ENCODE peak calls at places on chromosomes 3 and 15, in seven cellular contexts. One of them, this sample, is unnamed.

GRCh38 chr3:67654099-67654831 is at the start of gene SUCLG2:
- DNase-seq in omental fat pad: peak; percentile 71
- DNase-seq in fibroblast of the aortic adventitia: peak; percentile 79
- DNase-seq in GM12865: peak; percentile 93
- DNase-seq in RWPE1: peak; percentile 59
- DNase-seq in epithelial cell of proximal tubule: no peak
- DNase-seq in GM23338: peak; percentile 93
- DNase-seq in this sample: no peak

GRCh38 chr3:120907659-120908029 is 361 bp upstream of the STXBP5L start:
- DNase-seq in RWPE1: no peak
- DNase-seq in GM12865: no peak
- DNase-seq in epithelial cell of proximal tubule: no peak
- DNase-seq in fibroblast of the aortic adventitia: no peak
- DNase-seq in GM23338: no peak
- DNase-seq in omental fat pad: no peak
- DNase-seq in this sample: no peak

GRCh38 chr15:85520650-85521049 is 140.2 kb downstream of the AKAP13 start:
- DNase-seq in GM12865: no peak
- DNase-seq in GM23338: no peak
- DNase-seq in RWPE1: no peak
- DNase-seq in omental fat pad: no peak
- DNase-seq in epithelial cell of proximal tubule: no peak
- DNase-seq in fibroblast of the aortic adventitia: no peak
- DNase-seq in this sample: no peak

GRCh38 chr3:116470589-116470988 is 25.3 kb upstream of the LSAMP start:
- DNase-seq in GM23338: no peak
- DNase-seq in RWPE1: no peak
- DNase-seq in omental fat pad: no peak
- DNase-seq in fibroblast of the aortic adventitia: no peak
- DNase-seq in GM12865: no peak
- DNase-seq in epithelial cell of proximal tubule: no peak
- DNase-seq in this sample: no peak

GRCh38 chr3:112858410-112859069 is 11.9 kb upstream of the CD200R1L start:
- DNase-seq in epithelial cell of proximal tubule: no peak
- DNase-seq in fibroblast of the aortic adventitia: no peak
- DNase-seq in RWPE1: no peak
- DNase-seq in GM23338: no peak
- DNase-seq in GM12865: peak; percentile 22
- DNase-seq in omental fat pad: no peak
- DNase-seq in this sample: no peak

GRCh38 chr15:38690221-38690620 is 125.6 kb upstream of the RASGRP1 start:
- DNase-seq in GM12865: no peak
- DNase-seq in fibroblast of the aortic adventitia: no peak
- DNase-seq in GM23338: no peak
- DNase-seq in epithelial cell of proximal tubule: no peak
- DNase-seq in RWPE1: no peak
- DNase-seq in omental fat pad: no peak
- DNase-seq in this sample: no peak

GRCh38 chr3:124557433-124558232 is 172.6 kb upstream of the UMPS start:
- DNase-seq in omental fat pad: no peak
- DNase-seq in epithelial cell of proximal tubule: no peak
- DNase-seq in GM12865: no peak
- DNase-seq in GM23338: no peak
- DNase-seq in RWPE1: peak; percentile 72
- DNase-seq in fibroblast of the aortic adventitia: peak; percentile 26
- DNase-seq in this sample: no peak

GRCh38 chr3:134423153-134423552 is 48.9 kb upstream of the AMOTL2 start:
- DNase-seq in epithelial cell of proximal tubule: no peak
- DNase-seq in GM23338: peak; percentile 31
- DNase-seq in RWPE1: no peak
- DNase-seq in GM12865: no peak
- DNase-seq in fibroblast of the aortic adventitia: peak; percentile 32
- DNase-seq in omental fat pad: no peak
- DNase-seq in this sample: no peak

GRCh38 chr3:193240850-193241706 is at the start of gene PLAAT1:
- DNase-seq in GM23338: peak; percentile 81
- DNase-seq in GM12865: peak; percentile 54
- DNase-seq in epithelial cell of proximal tubule: no peak
- DNase-seq in RWPE1: peak; percentile 87
- DNase-seq in fibroblast of the aortic adventitia: peak; percentile 9
- DNase-seq in omental fat pad: no peak
- DNase-seq in this sample: peak; percentile 76

GRCh38 chr3:181318321-181318720 is 328.8 kb upstream of the DNAJC19 start:
- DNase-seq in GM12865: no peak
- DNase-seq in epithelial cell of proximal tubule: no peak
- DNase-seq in RWPE1: no peak
- DNase-seq in fibroblast of the aortic adventitia: no peak
- DNase-seq in GM23338: no peak
- DNase-seq in omental fat pad: no peak
- DNase-seq in this sample: no peak

GRCh38 chr15:95932676-95933075 is 397.8 kb upstream of the NR2F2 start:
- DNase-seq in epithelial cell of proximal tubule: no peak
- DNase-seq in GM23338: no peak
- DNase-seq in GM12865: no peak
- DNase-seq in RWPE1: no peak
- DNase-seq in fibroblast of the aortic adventitia: no peak
- DNase-seq in omental fat pad: no peak
- DNase-seq in this sample: no peak

GRCh38 chr15:70062321-70062956 is 35.3 kb downstream of the TLE3 start:
- DNase-seq in epithelial cell of proximal tubule: peak; percentile 37
- DNase-seq in omental fat pad: no peak
- DNase-seq in RWPE1: no peak
- DNase-seq in GM12865: no peak
- DNase-seq in GM23338: no peak
- DNase-seq in fibroblast of the aortic adventitia: peak; percentile 27
- DNase-seq in this sample: no peak

GRCh38 chr3:107525954-107526305 is 3.2 kb downstream of the BBX start:
- DNase-seq in fibroblast of the aortic adventitia: peak; percentile 5
- DNase-seq in epithelial cell of proximal tubule: no peak
- DNase-seq in omental fat pad: no peak
- DNase-seq in GM12865: no peak
- DNase-seq in RWPE1: no peak
- DNase-seq in GM23338: no peak
- DNase-seq in this sample: no peak

GRCh38 chr3:159928692-159929091 is 59.9 kb upstream of the IL12A start:
- DNase-seq in RWPE1: peak; percentile 92
- DNase-seq in epithelial cell of proximal tubule: peak; percentile 96
- DNase-seq in fibroblast of the aortic adventitia: peak; percentile 94
- DNase-seq in omental fat pad: no peak
- DNase-seq in GM23338: no peak
- DNase-seq in GM12865: no peak
- DNase-seq in this sample: no peak

GRCh38 chr3:102354818-102355515 is 79.8 kb upstream of the ZPLD1 start:
- DNase-seq in GM12865: no peak
- DNase-seq in omental fat pad: no peak
- DNase-seq in RWPE1: peak; percentile 54
- DNase-seq in epithelial cell of proximal tubule: peak; percentile 75
- DNase-seq in GM23338: no peak
- DNase-seq in fibroblast of the aortic adventitia: peak; percentile 67
- DNase-seq in this sample: no peak

GRCh38 chr3:49723301-49723630 is 485 bp downstream of the GMPPB start:
- DNase-seq in fibroblast of the aortic adventitia: peak; percentile 37
- DNase-seq in RWPE1: no peak
- DNase-seq in GM23338: peak; percentile 69
- DNase-seq in GM12865: peak; percentile 83
- DNase-seq in epithelial cell of proximal tubule: no peak
- DNase-seq in omental fat pad: no peak
- DNase-seq in this sample: no peak
- TF ChIP-seq CTCF in fibroblast of the aortic adventitia: no peak
- TF ChIP-seq CTCF in RWPE1: no peak
- TF ChIP-seq CTCF in GM23338: no peak
- TF ChIP-seq CTCF in GM12865: no peak
- TF ChIP-seq CTCF in epithelial cell of proximal tubule: no peak
- TF ChIP-seq CTCF in omental fat pad: no peak
- TF ChIP-seq CTCF in this sample: no peak

DNA sequence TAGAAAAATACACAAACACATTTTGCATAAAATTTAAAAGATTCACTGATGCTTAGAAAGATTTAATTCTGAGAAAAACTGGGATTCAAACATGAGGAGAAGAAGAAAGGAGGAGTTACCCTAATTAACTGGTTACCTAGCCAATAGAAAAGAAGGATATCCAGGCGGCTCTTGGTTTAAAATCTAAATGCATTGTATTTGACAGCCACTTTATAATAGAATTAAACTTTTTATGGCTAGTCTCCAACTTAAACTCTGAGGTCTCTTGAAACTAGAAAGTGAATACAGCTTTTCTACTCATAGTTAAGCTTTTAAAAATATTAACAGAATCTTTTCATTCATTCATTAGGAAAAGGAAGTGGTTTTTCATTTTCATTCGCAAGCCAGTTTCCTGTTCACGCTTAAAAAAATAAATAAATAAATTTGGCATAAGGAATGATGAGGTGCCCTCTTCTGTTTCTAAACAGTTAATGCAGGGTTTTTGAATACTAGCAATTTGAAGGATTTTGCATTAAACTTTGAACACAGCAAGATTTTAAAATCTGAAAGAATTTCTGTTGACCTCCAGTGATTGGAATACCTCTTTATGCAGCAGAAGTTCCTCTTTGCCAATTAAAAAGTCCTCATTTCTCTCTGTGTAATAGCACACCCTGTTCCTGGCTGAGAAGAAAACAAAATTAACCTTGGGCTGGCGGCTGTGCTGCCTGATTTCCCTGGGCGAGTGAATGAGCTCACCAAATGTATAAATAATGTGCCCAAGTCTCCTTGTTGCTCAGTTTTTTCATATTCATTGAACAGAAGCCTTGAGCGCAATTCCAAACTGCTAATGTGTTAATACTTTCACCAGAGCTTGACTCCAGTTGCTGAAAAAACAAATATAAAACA is 105.1 kb downstream of the ZMAT3 start:
- DNase-seq in omental fat pad: no peak
- DNase-seq in GM12865: peak; percentile 59
- DNase-seq in fibroblast of the aortic adventitia: peak; percentile 51
- DNase-seq in GM23338: peak; percentile 37
- DNase-seq in epithelial cell of proximal tubule: peak; percentile 47
- DNase-seq in RWPE1: peak; percentile 30
- DNase-seq in this sample: no peak
- TF ChIP-seq CTCF in omental fat pad: no peak
- TF ChIP-seq CTCF in GM12865: peak; percentile 35
- TF ChIP-seq CTCF in fibroblast of the aortic adventitia: peak; percentile 53
- TF ChIP-seq CTCF in GM23338: peak; percentile 50
- TF ChIP-seq CTCF in epithelial cell of proximal tubule: peak; percentile 51
- TF ChIP-seq CTCF in RWPE1: peak; percentile 65
- TF ChIP-seq CTCF in this sample: peak; percentile 53

DNA sequence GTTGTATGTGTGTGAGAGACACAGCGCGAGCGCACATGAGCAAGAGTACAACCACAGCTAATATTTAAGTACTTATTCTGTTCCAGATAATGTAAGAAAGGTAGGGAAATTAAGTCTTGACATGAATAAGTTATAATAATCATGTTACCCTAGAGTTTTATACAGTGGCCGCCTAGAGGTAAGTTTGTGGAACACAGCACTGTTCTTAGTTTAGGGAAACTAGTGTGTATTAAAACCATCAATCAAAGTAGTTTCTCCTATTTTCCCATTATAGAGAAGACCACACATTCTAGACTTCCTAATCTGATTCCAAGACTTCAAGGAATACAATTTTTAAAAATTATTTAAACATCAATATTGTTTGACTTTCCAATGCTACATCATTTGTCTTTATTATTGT is 9.5 kb downstream of the ALDH1A2 start:
- DNase-seq in omental fat pad: no peak
- DNase-seq in RWPE1: no peak
- DNase-seq in epithelial cell of proximal tubule: no peak
- DNase-seq in fibroblast of the aortic adventitia: no peak
- DNase-seq in GM23338: no peak
- DNase-seq in GM12865: no peak
- DNase-seq in this sample: no peak
- TF ChIP-seq CTCF in omental fat pad: no peak
- TF ChIP-seq CTCF in RWPE1: no peak
- TF ChIP-seq CTCF in epithelial cell of proximal tubule: peak; percentile 26
- TF ChIP-seq CTCF in fibroblast of the aortic adventitia: peak; percentile 32
- TF ChIP-seq CTCF in GM23338: no peak
- TF ChIP-seq CTCF in GM12865: no peak
- TF ChIP-seq CTCF in this sample: no peak

GRCh38 chr3:84958495-84959469 is at the start of gene CADM2:
- DNase-seq in GM12865: peak; percentile 65
- DNase-seq in fibroblast of the aortic adventitia: peak; percentile 35
- DNase-seq in epithelial cell of proximal tubule: peak; percentile 9
- DNase-seq in omental fat pad: peak; percentile 68
- DNase-seq in RWPE1: peak; percentile 89
- DNase-seq in GM23338: peak; percentile 99
- DNase-seq in this sample: peak; percentile 76
- TF ChIP-seq CTCF in GM12865: no peak
- TF ChIP-seq CTCF in fibroblast of the aortic adventitia: peak; percentile 14
- TF ChIP-seq CTCF in epithelial cell of proximal tubule: peak; percentile 15
- TF ChIP-seq CTCF in omental fat pad: no peak
- TF ChIP-seq CTCF in RWPE1: no peak
- TF ChIP-seq CTCF in GM23338: peak; percentile 64
- TF ChIP-seq CTCF in this sample: peak; percentile 2

GRCh38 chr3:154759966-154760365 is 320.2 kb upstream of the MME start:
- DNase-seq in GM12865: no peak
- DNase-seq in RWPE1: no peak
- DNase-seq in omental fat pad: no peak
- DNase-seq in fibroblast of the aortic adventitia: no peak
- DNase-seq in epithelial cell of proximal tubule: no peak
- DNase-seq in GM23338: no peak
- DNase-seq in this sample: no peak

GRCh38 chr3:154753101-154753500 is 323.1 kb upstream of the GPR149 start:
- DNase-seq in epithelial cell of proximal tubule: no peak
- DNase-seq in GM23338: no peak
- DNase-seq in omental fat pad: no peak
- DNase-seq in fibroblast of the aortic adventitia: no peak
- DNase-seq in GM12865: no peak
- DNase-seq in RWPE1: no peak
- DNase-seq in this sample: no peak

GRCh38 chr3:154758109-154758868 is 321.8 kb upstream of the MME start:
- DNase-seq in fibroblast of the aortic adventitia: peak; percentile 70
- DNase-seq in GM23338: peak; percentile 25
- DNase-seq in GM12865: no peak
- DNase-seq in RWPE1: peak; percentile 17
- DNase-seq in epithelial cell of proximal tubule: peak; percentile 7
- DNase-seq in omental fat pad: no peak
- DNase-seq in this sample: no peak
- TF ChIP-seq CTCF in fibroblast of the aortic adventitia: peak; percentile 51
- TF ChIP-seq CTCF in GM23338: no peak
- TF ChIP-seq CTCF in GM12865: no peak
- TF ChIP-seq CTCF in RWPE1: peak; percentile 66
- TF ChIP-seq CTCF in epithelial cell of proximal tubule: peak; percentile 42
- TF ChIP-seq CTCF in omental fat pad: no peak
- TF ChIP-seq CTCF in this sample: peak; percentile 50

GRCh38 chr3:119413603-119414280 is 49.7 kb downstream of the TMEM39A start:
- DNase-seq in omental fat pad: no peak
- DNase-seq in epithelial cell of proximal tubule: no peak
- DNase-seq in GM12865: no peak
- DNase-seq in GM23338: peak; percentile 34
- DNase-seq in fibroblast of the aortic adventitia: no peak
- DNase-seq in RWPE1: no peak
- DNase-seq in this sample: no peak

GRCh38 chr3:119420196-119420595 is 43.2 kb downstream of the TMEM39A start:
- DNase-seq in epithelial cell of proximal tubule: no peak
- DNase-seq in GM12865: no peak
- DNase-seq in RWPE1: no peak
- DNase-seq in fibroblast of the aortic adventitia: no peak
- DNase-seq in GM23338: peak; percentile 65
- DNase-seq in omental fat pad: no peak
- DNase-seq in this sample: no peak

GRCh38 chr3:119418091-119418512 is 45.3 kb downstream of the TMEM39A start:
- DNase-seq in fibroblast of the aortic adventitia: no peak
- DNase-seq in GM12865: no peak
- DNase-seq in GM23338: no peak
- DNase-seq in omental fat pad: no peak
- DNase-seq in epithelial cell of proximal tubule: no peak
- DNase-seq in RWPE1: no peak
- DNase-seq in this sample: no peak

GRCh38 chr3:119418641-119419040 is 44.8 kb downstream of the TMEM39A start:
- DNase-seq in omental fat pad: no peak
- DNase-seq in RWPE1: no peak
- DNase-seq in epithelial cell of proximal tubule: no peak
- DNase-seq in fibroblast of the aortic adventitia: no peak
- DNase-seq in GM23338: no peak
- DNase-seq in GM12865: no peak
- DNase-seq in this sample: no peak
- TF ChIP-seq CTCF in omental fat pad: no peak
- TF ChIP-seq CTCF in RWPE1: no peak
- TF ChIP-seq CTCF in epithelial cell of proximal tubule: no peak
- TF ChIP-seq CTCF in fibroblast of the aortic adventitia: no peak
- TF ChIP-seq CTCF in GM23338: no peak
- TF ChIP-seq CTCF in GM12865: no peak
- TF ChIP-seq CTCF in this sample: no peak